ENCODE peak calls at places on chromosomes 1 and 21, in ten cellular contexts. One of them, this sample, is unnamed.

GRCh38 chr1:27603320-27603961 is 503 bp downstream of the AHDC1 start:
- DNase-seq in left lung: no peak
- DNase-seq in CD4-positive, alpha-beta T cell: peak; percentile 29
- DNase-seq in glutamatergic neuron: peak; percentile 57
- DNase-seq in endothelial cell: peak; percentile 46
- DNase-seq in prostate gland: peak; percentile 26
- DNase-seq in IMR-90: no peak
- DNase-seq in endodermal cell: no peak
- DNase-seq in right atrium auricular region: no peak
- DNase-seq in mucosa of descending colon: peak; percentile 74
- DNase-seq in this sample: no peak

GRCh38 chr1:40645110-40645680 is 20.3 kb downstream of the RIMS3 start:
- DNase-seq in glutamatergic neuron: no peak
- DNase-seq in endothelial cell: no peak
- DNase-seq in CD4-positive, alpha-beta T cell: no peak
- DNase-seq in mucosa of descending colon: no peak
- DNase-seq in prostate gland: no peak
- DNase-seq in right atrium auricular region: no peak
- DNase-seq in endodermal cell: no peak
- DNase-seq in IMR-90: no peak
- DNase-seq in left lung: no peak
- DNase-seq in this sample: no peak

GRCh38 chr1:156746716-156747631 is 4.5 kb downstream of the HDGF start:
- DNase-seq in IMR-90: peak; percentile 90
- DNase-seq in prostate gland: peak; percentile 84
- DNase-seq in endodermal cell: peak; percentile 99
- DNase-seq in glutamatergic neuron: peak; percentile 86
- DNase-seq in right atrium auricular region: peak; percentile 97
- DNase-seq in CD4-positive, alpha-beta T cell: peak; percentile 67
- DNase-seq in mucosa of descending colon: peak; percentile 94
- DNase-seq in left lung: peak; percentile 93
- DNase-seq in endothelial cell: peak; percentile 91
- DNase-seq in this sample: peak; percentile 98

GRCh38 chr1:53066941-53067738 is 5.1 kb downstream of the PODN start:
- DNase-seq in mucosa of descending colon: no peak
- DNase-seq in endodermal cell: peak; percentile 39
- DNase-seq in CD4-positive, alpha-beta T cell: no peak
- DNase-seq in endothelial cell: no peak
- DNase-seq in prostate gland: no peak
- DNase-seq in glutamatergic neuron: no peak
- DNase-seq in right atrium auricular region: peak; percentile 59
- DNase-seq in IMR-90: no peak
- DNase-seq in left lung: no peak
- DNase-seq in this sample: no peak

GRCh38 chr21:38297193-38297592 is 40.4 kb downstream of the KCNJ15 start:
- DNase-seq in glutamatergic neuron: no peak
- DNase-seq in endothelial cell: peak; percentile 5
- DNase-seq in left lung: no peak
- DNase-seq in right atrium auricular region: no peak
- DNase-seq in CD4-positive, alpha-beta T cell: no peak
- DNase-seq in endodermal cell: no peak
- DNase-seq in prostate gland: peak; percentile 64
- DNase-seq in IMR-90: peak; percentile 78
- DNase-seq in mucosa of descending colon: no peak
- DNase-seq in this sample: no peak

GRCh38 chr1:33429846-33430750 is 797 bp downstream of the PHC2 start:
- DNase-seq in endothelial cell: peak; percentile 44
- DNase-seq in CD4-positive, alpha-beta T cell: no peak
- DNase-seq in glutamatergic neuron: peak; percentile 49
- DNase-seq in mucosa of descending colon: peak; percentile 54
- DNase-seq in left lung: peak; percentile 38
- DNase-seq in endodermal cell: no peak
- DNase-seq in prostate gland: no peak
- DNase-seq in right atrium auricular region: no peak
- DNase-seq in IMR-90: no peak
- DNase-seq in this sample: no peak

GRCh38 chr1:208475951-208476824 is 232.0 kb upstream of the PLXNA2 start:
- DNase-seq in right atrium auricular region: peak; percentile 60
- DNase-seq in CD4-positive, alpha-beta T cell: no peak
- DNase-seq in endothelial cell: no peak
- DNase-seq in IMR-90: no peak
- DNase-seq in prostate gland: no peak
- DNase-seq in endodermal cell: peak; percentile 83
- DNase-seq in mucosa of descending colon: no peak
- DNase-seq in left lung: no peak
- DNase-seq in glutamatergic neuron: no peak
- DNase-seq in this sample: no peak

GRCh38 chr1:225766967-225767413 is 10.6 kb upstream of the SRP9 start:
- DNase-seq in left lung: no peak
- DNase-seq in IMR-90: peak; percentile 90
- DNase-seq in mucosa of descending colon: no peak
- DNase-seq in endodermal cell: no peak
- DNase-seq in endothelial cell: no peak
- DNase-seq in right atrium auricular region: no peak
- DNase-seq in glutamatergic neuron: no peak
- DNase-seq in CD4-positive, alpha-beta T cell: no peak
- DNase-seq in prostate gland: no peak
- DNase-seq in this sample: no peak

GRCh38 chr1:206021796-206022365 is 1.8 kb downstream of the CTSE start:
- DNase-seq in left lung: no peak
- DNase-seq in glutamatergic neuron: no peak
- DNase-seq in right atrium auricular region: no peak
- DNase-seq in CD4-positive, alpha-beta T cell: no peak
- DNase-seq in mucosa of descending colon: no peak
- DNase-seq in endothelial cell: no peak
- DNase-seq in prostate gland: no peak
- DNase-seq in IMR-90: peak; percentile 63
- DNase-seq in endodermal cell: no peak
- DNase-seq in this sample: no peak

GRCh38 chr21:33070921-33071877 is 1.3 kb downstream of the OLIG1 start:
- DNase-seq in left lung: no peak
- DNase-seq in mucosa of descending colon: no peak
- DNase-seq in prostate gland: no peak
- DNase-seq in endodermal cell: peak; percentile 78
- DNase-seq in endothelial cell: peak; percentile 26
- DNase-seq in glutamatergic neuron: peak; percentile 56
- DNase-seq in CD4-positive, alpha-beta T cell: no peak
- DNase-seq in right atrium auricular region: no peak
- DNase-seq in IMR-90: no peak
- DNase-seq in this sample: no peak

DNA sequence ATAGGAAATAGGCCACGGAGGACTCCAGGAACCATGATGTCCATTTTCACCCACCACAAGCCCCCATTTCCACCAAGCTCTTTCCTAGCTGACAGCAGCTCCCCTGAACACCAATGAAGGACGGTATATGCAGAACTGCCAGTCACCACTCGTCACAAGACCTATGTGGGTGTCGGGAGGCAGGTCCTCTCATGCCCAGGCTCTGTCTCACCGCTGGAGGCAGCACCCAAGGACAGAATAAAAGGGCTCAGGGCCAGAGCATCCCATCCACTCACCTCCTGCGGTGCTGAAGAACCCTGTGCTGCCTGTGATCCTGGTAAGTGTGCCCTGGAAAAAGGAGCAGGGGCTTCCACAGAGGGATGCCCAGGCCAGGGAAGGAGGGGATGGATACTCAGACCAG is at the start of gene LCE1F:
- DNase-seq in CD4-positive, alpha-beta T cell: no peak
- DNase-seq in right atrium auricular region: no peak
- DNase-seq in left lung: no peak
- DNase-seq in endothelial cell: no peak
- DNase-seq in endodermal cell: no peak
- DNase-seq in IMR-90: no peak
- DNase-seq in mucosa of descending colon: no peak
- DNase-seq in prostate gland: no peak
- DNase-seq in glutamatergic neuron: no peak
- DNase-seq in this sample: no peak
- TF ChIP-seq CTCF in CD4-positive, alpha-beta T cell: no peak
- TF ChIP-seq CTCF in right atrium auricular region: no peak
- TF ChIP-seq CTCF in left lung: no peak
- TF ChIP-seq CTCF in endothelial cell: no peak
- TF ChIP-seq CTCF in endodermal cell: no peak
- TF ChIP-seq CTCF in IMR-90: no peak
- TF ChIP-seq CTCF in mucosa of descending colon: no peak
- TF ChIP-seq CTCF in prostate gland: no peak
- TF ChIP-seq CTCF in glutamatergic neuron: no peak
- TF ChIP-seq CTCF in this sample: no peak

GRCh38 chr21:42365770-42366169 is 565 bp downstream of the TFF1 start:
- DNase-seq in mucosa of descending colon: peak; percentile 16
- DNase-seq in endodermal cell: no peak
- DNase-seq in IMR-90: no peak
- DNase-seq in endothelial cell: no peak
- DNase-seq in CD4-positive, alpha-beta T cell: no peak
- DNase-seq in prostate gland: no peak
- DNase-seq in glutamatergic neuron: no peak
- DNase-seq in right atrium auricular region: no peak
- DNase-seq in left lung: no peak
- DNase-seq in this sample: no peak

GRCh38 chr21:42367379-42368165 is 1.2 kb upstream of the TFF1 start:
- DNase-seq in IMR-90: no peak
- DNase-seq in mucosa of descending colon: peak; percentile 41
- DNase-seq in left lung: no peak
- DNase-seq in CD4-positive, alpha-beta T cell: no peak
- DNase-seq in right atrium auricular region: no peak
- DNase-seq in prostate gland: no peak
- DNase-seq in glutamatergic neuron: peak; percentile 8
- DNase-seq in endothelial cell: no peak
- DNase-seq in endodermal cell: no peak
- DNase-seq in this sample: no peak

GRCh38 chr21:42363331-42363730 is 3.0 kb downstream of the TFF1 start:
- DNase-seq in left lung: no peak
- DNase-seq in mucosa of descending colon: peak; percentile 7
- DNase-seq in glutamatergic neuron: no peak
- DNase-seq in CD4-positive, alpha-beta T cell: no peak
- DNase-seq in endothelial cell: no peak
- DNase-seq in IMR-90: no peak
- DNase-seq in prostate gland: no peak
- DNase-seq in right atrium auricular region: no peak
- DNase-seq in endodermal cell: no peak
- DNase-seq in this sample: no peak

GRCh38 chr21:42364304-42364865 is 1.9 kb downstream of the TFF1 start:
- DNase-seq in prostate gland: no peak
- DNase-seq in CD4-positive, alpha-beta T cell: no peak
- DNase-seq in endothelial cell: no peak
- DNase-seq in right atrium auricular region: no peak
- DNase-seq in left lung: no peak
- DNase-seq in IMR-90: no peak
- DNase-seq in glutamatergic neuron: no peak
- DNase-seq in mucosa of descending colon: peak; percentile 43
- DNase-seq in endodermal cell: no peak
- DNase-seq in this sample: no peak

DNA sequence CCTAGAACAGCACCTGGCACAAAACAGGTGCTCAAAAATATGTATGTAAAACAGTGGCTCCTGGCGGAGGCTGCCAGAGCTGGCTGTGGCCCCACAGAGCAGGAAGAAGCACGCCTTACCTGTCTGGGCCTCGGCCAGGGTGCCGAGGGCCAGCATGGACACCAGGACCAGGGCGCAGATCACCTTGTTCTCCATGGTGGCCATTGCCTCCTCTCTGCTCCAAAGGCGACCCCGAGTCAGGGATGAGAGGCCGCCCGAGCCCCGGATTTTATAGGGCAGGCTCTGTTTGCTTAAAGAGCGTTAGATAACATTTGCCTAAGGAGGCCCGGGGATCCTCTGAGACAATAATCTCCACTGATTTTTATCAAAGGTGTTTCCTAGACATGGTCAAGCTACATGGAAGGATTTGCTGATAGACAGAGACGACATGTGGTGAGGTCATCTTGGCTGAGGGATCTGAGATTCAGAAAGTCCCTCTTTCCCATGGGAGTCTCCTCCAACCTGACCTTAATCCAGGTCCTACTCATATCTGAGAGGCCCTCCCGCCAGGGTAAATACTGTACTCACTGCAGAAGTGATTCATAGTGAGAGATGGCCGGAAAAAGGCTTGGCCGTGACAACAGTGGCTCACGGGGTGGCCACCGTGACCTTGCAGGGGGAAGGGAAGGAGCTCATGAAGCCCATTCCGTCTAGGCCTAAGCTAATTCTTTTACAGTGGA is at the start of gene TFF1:
- DNase-seq in glutamatergic neuron: peak; percentile 2
- DNase-seq in right atrium auricular region: no peak
- DNase-seq in endothelial cell: no peak
- DNase-seq in CD4-positive, alpha-beta T cell: no peak
- DNase-seq in mucosa of descending colon: peak; percentile 63
- DNase-seq in prostate gland: peak; percentile 56
- DNase-seq in IMR-90: peak; percentile 10
- DNase-seq in left lung: no peak
- DNase-seq in endodermal cell: no peak
- DNase-seq in this sample: no peak
- TF ChIP-seq CTCF in glutamatergic neuron: no peak
- TF ChIP-seq CTCF in right atrium auricular region: no peak
- TF ChIP-seq CTCF in endothelial cell: no peak
- TF ChIP-seq CTCF in CD4-positive, alpha-beta T cell: no peak
- TF ChIP-seq CTCF in mucosa of descending colon: no peak
- TF ChIP-seq CTCF in prostate gland: no peak
- TF ChIP-seq CTCF in IMR-90: no peak
- TF ChIP-seq CTCF in left lung: no peak
- TF ChIP-seq CTCF in endodermal cell: no peak
- TF ChIP-seq CTCF in this sample: no peak

GRCh38 chr1:190323530-190323929 is 154.1 kb downstream of the BRINP3 start:
- DNase-seq in left lung: no peak
- DNase-seq in IMR-90: no peak
- DNase-seq in glutamatergic neuron: no peak
- DNase-seq in prostate gland: no peak
- DNase-seq in endothelial cell: no peak
- DNase-seq in CD4-positive, alpha-beta T cell: no peak
- DNase-seq in right atrium auricular region: no peak
- DNase-seq in endodermal cell: no peak
- DNase-seq in mucosa of descending colon: no peak
- DNase-seq in this sample: no peak

GRCh38 chr1:190320952-190321351 is 156.7 kb downstream of the BRINP3 start:
- DNase-seq in CD4-positive, alpha-beta T cell: no peak
- DNase-seq in glutamatergic neuron: no peak
- DNase-seq in endodermal cell: peak; percentile 51
- DNase-seq in right atrium auricular region: no peak
- DNase-seq in prostate gland: no peak
- DNase-seq in mucosa of descending colon: no peak
- DNase-seq in IMR-90: peak; percentile 63
- DNase-seq in left lung: no peak
- DNase-seq in endothelial cell: peak; percentile 12
- DNase-seq in this sample: no peak
- TF ChIP-seq CTCF in CD4-positive, alpha-beta T cell: no peak
- TF ChIP-seq CTCF in glutamatergic neuron: no peak
- TF ChIP-seq CTCF in endodermal cell: peak; percentile 80
- TF ChIP-seq CTCF in right atrium auricular region: no peak
- TF ChIP-seq CTCF in prostate gland: no peak
- TF ChIP-seq CTCF in mucosa of descending colon: no peak
- TF ChIP-seq CTCF in IMR-90: peak; percentile 62
- TF ChIP-seq CTCF in left lung: no peak
- TF ChIP-seq CTCF in endothelial cell: no peak
- TF ChIP-seq CTCF in this sample: peak; percentile 67

DNA sequence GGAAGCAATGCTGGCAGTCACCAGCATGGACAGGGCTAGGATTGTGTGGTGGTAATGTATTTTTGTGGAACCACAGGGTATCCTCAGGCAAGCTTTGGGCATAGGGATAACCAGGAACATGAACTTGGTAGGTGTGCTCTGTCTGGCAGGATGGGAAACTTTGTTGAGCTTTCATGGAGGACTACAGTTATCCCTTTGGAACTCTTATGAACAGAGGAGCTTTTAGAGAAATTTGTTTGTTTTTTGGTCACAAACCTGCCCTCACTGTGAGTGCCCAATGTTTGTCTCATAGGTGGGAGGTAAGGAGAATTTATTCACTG is 54.4 kb downstream of the MACF1 start:
- DNase-seq in right atrium auricular region: no peak
- DNase-seq in IMR-90: no peak
- DNase-seq in prostate gland: no peak
- DNase-seq in CD4-positive, alpha-beta T cell: no peak
- DNase-seq in endodermal cell: no peak
- DNase-seq in mucosa of descending colon: no peak
- DNase-seq in left lung: no peak
- DNase-seq in endothelial cell: no peak
- DNase-seq in glutamatergic neuron: no peak
- DNase-seq in this sample: no peak
- TF ChIP-seq CTCF in right atrium auricular region: peak; percentile 14
- TF ChIP-seq CTCF in IMR-90: no peak
- TF ChIP-seq CTCF in prostate gland: no peak
- TF ChIP-seq CTCF in CD4-positive, alpha-beta T cell: no peak
- TF ChIP-seq CTCF in endodermal cell: no peak
- TF ChIP-seq CTCF in mucosa of descending colon: no peak
- TF ChIP-seq CTCF in left lung: no peak
- TF ChIP-seq CTCF in endothelial cell: no peak
- TF ChIP-seq CTCF in glutamatergic neuron: peak; percentile 26
- TF ChIP-seq CTCF in this sample: no peak